ENCODE peak calls at places on chromosomes 7 and 10, in five cellular contexts. G is GM12878, S is HCT116, B is HepG2, T is K562. Y is an unnamed sample. For H3K4me1, the result is how much of the 10 kb centered on the place peaks cover.

GRCh38 chr10:13983035-13983434 is 347.7 kb downstream of the FRMD4A start:
- DNase-seq in G (no peak), S (no peak), B (no peak), T (no peak), Y (no peak)

GRCh38 chr10:122267849-122268737 is 3.0 kb upstream of the BTBD16 start:
- DNase-seq in G (no peak), S (peak), B (peak), T (peak), Y (peak)

GRCh38 chr7:52463341-52463740 is 572.1 kb upstream of the POM121L12 start:
- DNase-seq in G (no peak), S (no peak), B (no peak), T (no peak), Y (no peak)

GRCh38 chr7:10672186-10672585 is 301.5 kb upstream of the PHF14 start:
- DNase-seq in G (no peak), S (no peak), B (no peak), T (no peak), Y (no peak)

GRCh38 chr7:107505997-107506682 is 36.3 kb downstream of the GPR22 start:
- DNase-seq in G (no peak), S (no peak), B (peak), T (peak), Y (no peak)

GRCh38 chr7:30562498-30562897 is 32.2 kb upstream of the GARS1 start:
- DNase-seq in G (no peak), S (no peak), B (no peak), T (peak), Y (no peak)

GRCh38 chr7:81627565-81628287 is 142.1 kb downstream of the HGF start:
- DNase-seq in G (no peak), S (no peak), B (no peak), T (no peak), Y (no peak)

GRCh38 chr10:33306756-33307519 is 27.5 kb downstream of the NRP1 start:
- DNase-seq in G (no peak), S (no peak), B (peak), T (no peak), Y (no peak)

GRCh38 chr10:133127291-133128125 is 32.5 kb upstream of the KNDC1 start:
- DNase-seq in G (no peak), S (peak), B (no peak), T (peak), Y (peak)

GRCh38 chr10:132489053-132489703 is 48.4 kb upstream of the INPP5A start:
- DNase-seq in G (no peak), S (no peak), B (no peak), T (no peak), Y (no peak)

GRCh38 chr7:99539213-99539811 is 12.6 kb downstream of the FAM200A start:
- DNase-seq in G (no peak), S (no peak), B (no peak), T (peak), Y (no peak)

GRCh38 chr7:150978136-150978789 is at the start of gene KCNH2:
- DNase-seq in G (no peak), S (no peak), B (no peak), T (peak), Y (peak)
- TF ChIP-seq REST in G (no peak), S (no peak), B (no peak), T (no peak), Y (no peak)

GRCh38 chr10:95408931-95409873 is 118.4 kb upstream of the PDLIM1 start:
- DNase-seq in G (no peak), S (no peak), B (no peak), T (no peak), Y (peak)

GRCh38 chr10:95408148-95408930 is 117.5 kb upstream of the PDLIM1 start:
- DNase-seq in G (no peak), S (no peak), B (no peak), T (no peak), Y (no peak)

GRCh38 chr10:95414016-95414830 is 123.4 kb upstream of the PDLIM1 start:
- DNase-seq in G (no peak), S (no peak), B (no peak), T (no peak), Y (no peak)

GRCh38 chr10:95413608-95414007 is 122.8 kb upstream of the PDLIM1 start:
- DNase-seq in G (no peak), S (no peak), B (no peak), T (no peak), Y (no peak)

DNA sequence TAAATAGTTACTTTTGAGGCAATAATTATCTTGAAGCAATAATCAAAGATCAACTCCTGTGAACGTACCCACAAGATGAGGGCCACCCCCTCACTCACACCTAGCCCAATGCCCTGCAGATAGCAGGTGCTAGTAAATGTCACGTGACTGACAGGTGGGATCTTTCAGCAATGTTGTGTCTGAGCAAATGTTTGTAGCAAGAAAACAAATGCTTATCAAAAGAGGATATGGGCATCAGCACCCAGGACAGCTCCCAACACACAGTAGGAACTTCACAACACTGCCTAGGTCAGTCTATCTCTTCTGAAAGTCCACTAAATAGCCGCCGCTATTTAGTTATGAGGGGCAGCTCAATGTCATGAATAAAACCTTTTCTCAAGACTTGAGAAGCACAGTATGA is 120.8 kb upstream of the PDLIM1 start:
- DNase-seq in G (no peak), S (no peak), B (no peak), T (no peak), Y (peak)
- TF ChIP-seq EZH2 in G (no peak), S (no peak), B (no peak), T (no peak), Y (no peak)

GRCh38 chr10:22615101-22615500 is 99.3 kb downstream of the PIP4K2A start:
- DNase-seq in G (no peak), S (no peak), B (no peak), T (no peak), Y (no peak)
- H3K4me1 ChIP-seq in G (half or more), S (half or more), B (half or more), T (under half), Y (half or more)

DNA sequence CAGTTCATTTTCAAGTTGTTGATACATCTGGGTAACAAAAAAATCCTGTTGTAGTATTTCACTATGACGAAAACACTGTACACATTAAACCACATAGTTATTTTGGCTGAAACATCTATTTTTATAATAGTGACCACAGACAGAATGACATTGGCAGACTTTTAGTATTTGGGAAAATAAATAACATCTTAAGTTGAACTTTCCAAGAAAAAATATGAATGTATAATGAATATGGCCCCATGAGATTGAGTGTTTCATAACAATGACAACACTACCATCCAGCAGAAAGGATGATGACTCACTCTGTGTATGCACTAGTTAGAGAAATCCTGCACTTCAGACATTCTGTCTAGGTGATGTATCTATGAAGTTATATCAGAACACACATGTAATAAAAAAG is 118.1 kb downstream of the SEMA3D start:
- DNase-seq in G (no peak), S (no peak), B (no peak), T (no peak), Y (no peak)
- TF ChIP-seq REST in G (no peak), S (no peak), B (no peak), T (no peak), Y (no peak)

GRCh38 chr7:159143780-159144755 is 599 bp downstream of the VIPR2 start:
- DNase-seq in G (no peak), S (no peak), B (no peak), T (no peak), Y (peak)
- TF ChIP-seq EZH2 in G (no peak), S (no peak), B (no peak), T (no peak), Y (peak)

GRCh38 chr10:43394868-43395267 is 14.1 kb downstream of the HNRNPF start:
- DNase-seq in G (no peak), S (no peak), B (no peak), T (no peak), Y (no peak)
- H3K4me1 ChIP-seq in G (under half), S (under half), B (half or more), T (half or more), Y (under half)

DNA sequence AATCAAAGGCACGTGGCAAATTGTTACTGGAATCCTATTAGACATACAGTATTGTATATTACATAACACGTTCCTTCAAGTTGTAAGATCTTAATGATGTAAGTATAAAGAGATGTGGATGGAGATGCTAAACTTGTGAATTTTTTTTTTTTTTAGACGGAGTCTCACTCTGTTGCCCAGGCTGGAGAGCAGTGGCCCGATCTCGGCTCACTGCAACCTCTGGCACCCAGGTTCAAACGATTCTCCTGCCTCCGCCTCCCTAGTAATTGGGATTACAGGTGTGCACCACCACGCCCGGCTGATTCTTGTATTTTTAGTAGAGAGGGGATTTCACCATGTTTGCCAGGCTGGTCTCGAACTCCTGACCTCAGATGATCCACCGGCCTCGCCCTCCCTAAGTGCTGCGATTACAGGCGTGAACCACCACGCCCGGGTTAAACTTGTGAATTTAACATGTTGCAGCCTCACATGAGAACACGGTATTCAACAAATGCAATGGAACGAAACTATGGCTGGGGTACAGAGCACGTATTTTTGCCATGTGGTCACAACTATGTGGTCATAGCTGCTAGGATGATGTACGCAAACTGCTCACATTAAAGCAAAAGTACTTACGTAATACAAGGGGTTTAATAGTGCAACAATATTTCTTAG is 818 bp upstream of the SUPV3L1 start:
- DNase-seq in G (no peak), S (no peak), B (no peak), T (peak), Y (no peak)
- TF ChIP-seq REST in G (no peak), S (no peak), B (no peak), T (no peak), Y (no peak)

DNA sequence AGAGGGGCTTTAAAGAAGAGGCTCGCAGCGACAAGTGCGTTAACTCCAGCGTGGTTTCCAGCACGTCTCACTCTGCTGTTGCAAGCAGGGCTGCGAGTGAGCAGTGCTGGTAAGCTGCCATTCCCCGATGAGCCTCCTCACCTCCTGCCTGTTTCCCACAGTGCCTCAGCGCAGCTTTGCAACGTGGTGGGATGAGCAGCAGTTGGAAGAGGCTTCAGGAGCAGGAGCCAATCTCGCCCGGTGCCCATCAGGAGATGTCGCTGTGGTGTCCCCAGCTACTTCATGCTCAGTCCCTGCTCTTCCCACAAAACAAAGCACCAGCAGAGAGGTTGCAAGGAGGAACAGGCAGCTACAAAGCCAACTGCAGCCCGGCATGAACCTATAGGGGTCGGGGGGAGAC is 2.4 kb upstream of the ADARB2 start:
- DNase-seq in G (no peak), S (no peak), B (no peak), T (no peak), Y (no peak)
- TF ChIP-seq EZH2 in G (no peak), S (no peak), B (no peak), T (no peak), Y (no peak)

DNA sequence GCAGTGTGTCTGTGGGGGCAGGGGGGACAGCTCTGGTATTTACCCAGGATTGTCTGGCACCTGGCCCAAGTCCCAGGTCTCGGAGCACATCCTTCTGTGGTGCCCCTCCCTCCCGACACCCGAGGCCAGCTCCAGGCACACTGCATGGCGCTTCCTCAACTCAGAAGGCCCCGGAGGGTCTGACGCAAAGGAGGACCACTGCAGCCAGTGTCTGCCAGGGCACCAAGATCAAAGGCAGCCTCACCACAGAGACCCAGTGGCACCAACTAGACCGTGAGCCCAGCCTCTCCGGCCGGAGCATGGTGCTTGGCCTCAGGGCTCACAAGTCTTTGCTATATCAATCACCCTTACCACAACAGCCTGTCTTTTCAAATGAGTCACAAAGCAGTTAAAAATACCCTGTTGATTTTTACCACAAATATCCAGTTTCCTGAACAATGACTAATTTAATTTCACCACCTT is 99.3 kb upstream of the DDC start:
- DNase-seq in G (no peak), S (peak), B (no peak), T (no peak), Y (no peak)
- H3K4me1 ChIP-seq in G (under half), S (under half), B (under half), T (under half), Y (under half)

DNA sequence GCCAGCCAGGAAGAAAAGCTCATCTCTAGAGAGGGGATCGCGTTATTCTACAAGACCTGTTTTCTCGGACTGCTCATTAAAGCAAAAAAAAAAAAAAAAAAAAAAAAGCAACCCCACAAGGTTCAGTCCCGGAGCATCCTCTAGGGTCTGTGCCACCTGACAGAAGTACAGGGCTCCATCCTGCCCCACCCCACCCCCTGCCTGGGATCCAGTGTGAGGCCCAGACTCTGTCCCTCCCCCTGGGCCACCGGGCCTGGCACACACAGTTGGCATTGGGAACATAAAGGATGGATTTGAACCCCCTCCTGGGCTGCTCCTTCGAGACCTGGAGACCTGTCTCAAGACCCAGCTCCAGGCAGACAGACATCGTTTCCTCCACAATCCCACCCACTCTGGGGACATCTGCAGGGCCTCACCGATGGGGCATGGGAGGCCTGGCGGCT is 685 bp downstream of the ORAI2 start:
- DNase-seq in G (no peak), S (no peak), B (no peak), T (no peak), Y (no peak)
- TF ChIP-seq REST in G (no peak), S (no peak), B (no peak), T (no peak), Y (no peak)